ENCODE peak calls at places on chromosomes 3 and 15, in five cellular contexts. One of them, this sample, is unnamed.
A peak's percentile ranks its signal among the peaks of the same experiment; 100 is the strongest.

GRCh38 chr15:55588818-55589122 is 625 bp upstream of the PYGO1 start:
- DNase-seq in NCI-H446: no peak
- DNase-seq in AG08396: no peak
- DNase-seq in lung: no peak
- DNase-seq in GM20000: no peak
- DNase-seq in this sample: peak; percentile 82

GRCh38 chr3:47001731-47002489 is 22.4 kb downstream of the NBEAL2 start:
- DNase-seq in NCI-H446: no peak
- DNase-seq in lung: no peak
- DNase-seq in GM20000: no peak
- DNase-seq in AG08396: no peak
- DNase-seq in this sample: peak; percentile 83

GRCh38 chr3:111694471-111694870 is 99.3 kb upstream of the ZBED2 start:
- DNase-seq in AG08396: no peak
- DNase-seq in GM20000: no peak
- DNase-seq in NCI-H446: no peak
- DNase-seq in lung: no peak
- DNase-seq in this sample: no peak

GRCh38 chr3:144437989-144438388 is 466.4 kb downstream of the DIPK2A start:
- DNase-seq in NCI-H446: no peak
- DNase-seq in lung: no peak
- DNase-seq in GM20000: no peak
- DNase-seq in AG08396: no peak
- DNase-seq in this sample: no peak

GRCh38 chr3:129624347-129625070 is 18.0 kb upstream of the PLXND1 start:
- DNase-seq in NCI-H446: no peak
- DNase-seq in lung: no peak
- DNase-seq in AG08396: peak; percentile 2
- DNase-seq in GM20000: no peak
- DNase-seq in this sample: peak; percentile 66

GRCh38 chr15:84586641-84587160 is 14.1 kb upstream of the ZSCAN2 start:
- DNase-seq in lung: no peak
- DNase-seq in GM20000: no peak
- DNase-seq in NCI-H446: no peak
- DNase-seq in AG08396: no peak
- DNase-seq in this sample: no peak

GRCh38 chr3:65126527-65127440 is 439.0 kb upstream of the ADAMTS9 start:
- DNase-seq in AG08396: peak; percentile 31
- DNase-seq in GM20000: no peak
- DNase-seq in NCI-H446: no peak
- DNase-seq in lung: no peak
- DNase-seq in this sample: no peak

GRCh38 chr3:149384911-149385321 is 7.5 kb upstream of the TM4SF1 start:
- DNase-seq in lung: no peak
- DNase-seq in AG08396: peak; percentile 55
- DNase-seq in GM20000: no peak
- DNase-seq in NCI-H446: no peak
- DNase-seq in this sample: peak; percentile 95

GRCh38 chr3:148400754-148401153 is 296.9 kb upstream of the AGTR1 start:
- DNase-seq in AG08396: no peak
- DNase-seq in lung: no peak
- DNase-seq in GM20000: no peak
- DNase-seq in NCI-H446: no peak
- DNase-seq in this sample: no peak

GRCh38 chr3:129662230-129662629 is 55.8 kb upstream of the PLXND1 start:
- DNase-seq in AG08396: no peak
- DNase-seq in GM20000: no peak
- DNase-seq in lung: no peak
- DNase-seq in NCI-H446: no peak
- DNase-seq in this sample: no peak

GRCh38 chr3:148238421-148238821 is 459.3 kb upstream of the AGTR1 start:
- DNase-seq in GM20000: no peak
- DNase-seq in NCI-H446: no peak
- DNase-seq in lung: no peak
- DNase-seq in AG08396: no peak
- DNase-seq in this sample: no peak

GRCh38 chr3:108985844-108986243 is 32.2 kb upstream of the GUCA1C start:
- DNase-seq in lung: no peak
- DNase-seq in NCI-H446: no peak
- DNase-seq in AG08396: no peak
- DNase-seq in GM20000: no peak
- DNase-seq in this sample: no peak

This sample was measured in osteoblast.